ENCODE peak calls at places on chromosomes 6 and 20, in six cellular contexts. S is Calu3, X is cardiac muscle cell, E is myocyte, Q is T-helper 9 cell, P is esophagus muscularis mucosa. J is an unnamed sample.

GRCh38 chr20:5614506-5614905 is 135.7 kb upstream of the SHLD1 start:
- DNase-seq in E (no peak), S (no peak), P (no peak), X (no peak), Q (no peak), J (no peak)

GRCh38 chr6:152529364-152529763 is 107.8 kb downstream of the SYNE1 start:
- DNase-seq in E (peak), P (no peak), S (no peak), X (no peak), Q (no peak), J (no peak)

GRCh38 chr6:107811591-107812218 is 12.4 kb downstream of the SCML4 start:
- DNase-seq in S (no peak), X (peak), Q (no peak), E (peak), P (peak), J (no peak)

GRCh38 chr6:137264308-137265075 is 45.3 kb upstream of the IFNGR1 start:
- DNase-seq in Q (no peak), E (no peak), X (no peak), P (no peak), S (no peak), J (no peak)

GRCh38 chr6:46208303-46208702 is 37.5 kb upstream of the ENPP5 start:
- DNase-seq in E (no peak), S (no peak), P (no peak), X (no peak), Q (no peak), J (no peak)

GRCh38 chr20:16279320-16279719 is 293.9 kb downstream of the KIF16B start:
- DNase-seq in S (no peak), P (peak), X (no peak), Q (no peak), E (peak), J (no peak)

GRCh38 chr20:41047279-41047974 is 18.8 kb downstream of the TOP1 start:
- DNase-seq in P (no peak), S (peak), X (no peak), E (no peak), Q (no peak), J (no peak)

GRCh38 chr6:165249808-165250207 is 59.6 kb downstream of the C6orf118 start:
- DNase-seq in E (no peak), P (no peak), Q (no peak), X (no peak), S (no peak), J (no peak)

GRCh38 chr6:72084992-72085569 is 198.7 kb downstream of the RIMS1 start:
- DNase-seq in E (peak), Q (no peak), X (peak), P (no peak), S (no peak), J (no peak)

GRCh38 chr6:147158881-147159280 is 45.3 kb upstream of the STXBP5 start:
- DNase-seq in S (no peak), Q (no peak), X (no peak), E (no peak), P (no peak), J (no peak)

GRCh38 chr6:11585426-11586016 is 48.0 kb downstream of the TMEM170B start:
- DNase-seq in E (peak), Q (no peak), X (peak), S (no peak), P (no peak), J (no peak)

GRCh38 chr6:63636516-63636968 is 940 bp downstream of the PHF3 start:
- DNase-seq in P (no peak), X (peak), Q (peak), S (peak), E (peak), J (peak)

GRCh38 chr6:116665464-116665863 is 3.1 kb downstream of the ZUP1 start:
- DNase-seq in Q (no peak), X (no peak), P (no peak), S (no peak), E (no peak), J (no peak)

GRCh38 chr6:16700202-16700997 is 60.9 kb downstream of the ATXN1 start:
- DNase-seq in E (no peak), S (no peak), P (no peak), Q (no peak), X (peak), J (no peak)

GRCh38 chr20:35821807-35822242 is 50.0 kb downstream of the PHF20 start:
- DNase-seq in Q (no peak), X (peak), P (no peak), E (peak), S (no peak), J (no peak)

GRCh38 chr6:12097791-12098190 is 85.7 kb downstream of the HIVEP1 start:
- DNase-seq in Q (no peak), S (no peak), X (peak), P (no peak), E (no peak), J (no peak)

GRCh38 chr20:53879048-53879684 is 191.2 kb downstream of the BCAS1 start:
- DNase-seq in Q (no peak), S (no peak), E (peak), P (no peak), X (no peak), J (no peak)

GRCh38 chr6:159693894-159694545 is 979 bp upstream of the SOD2 start:
- DNase-seq in P (no peak), S (peak), X (peak), E (peak), Q (peak), J (peak)

GRCh38 chr20:35854697-35855434 is 83.1 kb downstream of the PHF20 start:
- DNase-seq in S (no peak), P (no peak), X (no peak), E (no peak), Q (no peak), J (no peak)

GRCh38 chr6:84926756-84927155 is 162.4 kb upstream of the TBX18 start:
- DNase-seq in E (peak), S (no peak), P (no peak), X (no peak), Q (no peak), J (no peak)

GRCh38 chr6:130840050-130840449 is 12.8 kb downstream of the SMLR1 start:
- DNase-seq in E (no peak), Q (no peak), X (no peak), P (no peak), S (no peak), J (no peak)

GRCh38 chr6:26284537-26285142 is 80.4 kb upstream of the BTN3A2 start:
- DNase-seq in X (peak), S (peak), P (no peak), E (peak), Q (no peak), J (peak)

GRCh38 chr6:137202078-137202477 is 17.1 kb downstream of the IFNGR1 start:
- DNase-seq in E (peak), P (no peak), Q (no peak), X (no peak), S (no peak), J (no peak)

GRCh38 chr6:12538881-12539357 is 177.6 kb upstream of the PHACTR1 start:
- DNase-seq in S (peak), X (peak), Q (no peak), P (no peak), E (peak), J (no peak)

GRCh38 chr6:132919476-132919875 is 105.1 kb downstream of the RPS12 start:
- DNase-seq in S (peak), P (no peak), Q (no peak), X (peak), E (peak), J (no peak)

GRCh38 chr20:58084566-58084965 is 143.9 kb downstream of the ANKRD60 start:
- DNase-seq in S (no peak), P (peak), Q (no peak), X (no peak), E (no peak), J (peak)

J was measured in colonic mucosa.